ENCODE peak calls at places on chromosomes 2 and 18, in seven cellular contexts. X is GM23338, W is GM12878, C is endothelial cell of umbilical vein, H is H1, D is HepG2, O is HCT116. I is an unnamed sample.

GRCh38 chr2:85164145-85164559 is 31.0 kb downstream of the TCF7L1 start:
- DNase-seq in O (no peak), H (no peak), C (no peak), D (peak), X (no peak), W (no peak), I (no peak)

GRCh38 chr2:25401307-25402021 is 59.7 kb upstream of the DNMT3A start:
- DNase-seq in H (no peak), C (no peak), O (no peak), W (no peak), X (no peak), D (no peak), I (no peak)

GRCh38 chr18:32455346-32455745 is 15.3 kb downstream of the GAREM1 start:
- DNase-seq in C (no peak), W (no peak), H (no peak), X (no peak), O (no peak), D (no peak), I (no peak)

GRCh38 chr2:171487201-171487600 is 35.1 kb upstream of the CYBRD1 start:
- DNase-seq in D (no peak), H (no peak), C (no peak), W (no peak), X (no peak), O (no peak), I (no peak)

GRCh38 chr2:1659951-1660565 is 84.3 kb downstream of the PXDN start:
- DNase-seq in W (no peak), D (no peak), O (no peak), H (no peak), C (no peak), X (no peak), I (no peak)

GRCh38 chr2:83022631-83023210 is 1436.4 kb downstream of the SUCLG1 start:
- DNase-seq in W (no peak), X (no peak), O (no peak), D (no peak), H (no peak), C (no peak), I (no peak)

GRCh38 chr2:29459445-29460179 is 344.4 kb downstream of the CLIP4 start:
- DNase-seq in D (no peak), X (no peak), O (no peak), W (no peak), H (no peak), C (no peak), I (no peak)

GRCh38 chr2:33488178-33488690 is 11.8 kb downstream of the RASGRP3 start:
- DNase-seq in O (no peak), X (no peak), H (no peak), C (no peak), D (no peak), W (no peak), I (no peak)

GRCh38 chr18:76493213-76494107 is 1.6 kb downstream of the ZNF516 start:
- DNase-seq in H (no peak), D (peak), X (peak), W (no peak), O (no peak), C (peak), I (peak)

GRCh38 chr2:226211439-226211838 is 588.2 kb downstream of the IRS1 start:
- DNase-seq in C (peak), H (no peak), D (no peak), X (no peak), W (no peak), O (peak), I (no peak)

GRCh38 chr2:85755122-85756027 is 1.6 kb downstream of the ATOH8 start:
- DNase-seq in H (no peak), D (no peak), W (no peak), O (no peak), C (no peak), X (no peak), I (no peak)

GRCh38 chr2:24508878-24509277 is 17.8 kb downstream of the NCOA1 start:
- DNase-seq in W (no peak), D (no peak), H (no peak), O (no peak), C (no peak), X (no peak), I (no peak)

GRCh38 chr2:52387937-52388590 is 1356.1 kb upstream of the NRXN1 start:
- DNase-seq in W (no peak), H (no peak), O (no peak), C (no peak), X (no peak), D (no peak), I (no peak)

GRCh38 chr2:44759823-44760222 is 181.7 kb upstream of the SIX3 start:
- DNase-seq in X (no peak), W (no peak), D (peak), O (no peak), H (no peak), C (no peak), I (no peak)

GRCh38 chr18:79786781-79787526 is 10.8 kb upstream of the KCNG2 start:
- DNase-seq in D (no peak), H (no peak), C (no peak), X (no peak), O (no peak), W (no peak), I (no peak)

GRCh38 chr18:28147674-28148171 is 29.2 kb downstream of the CDH2 start:
- DNase-seq in C (peak), X (no peak), H (no peak), O (no peak), W (no peak), D (peak), I (no peak)

GRCh38 chr2:238289574-238289973 is 1.2 kb upstream of the PER2 start:
- DNase-seq in W (no peak), C (no peak), H (no peak), D (no peak), O (no peak), X (no peak), I (no peak)

GRCh38 chr2:240514631-240515030 is 43.2 kb downstream of the ANKMY1 start:
- DNase-seq in H (no peak), W (no peak), D (no peak), C (no peak), X (no peak), O (no peak), I (no peak)

GRCh38 chr2:158460632-158461297 is 4.0 kb downstream of the PKP4 start:
- DNase-seq in C (peak), W (no peak), D (peak), O (no peak), X (no peak), H (no peak), I (no peak)

GRCh38 chr2:13682878-13683277 is 949.6 kb upstream of the LRATD1 start:
- DNase-seq in W (no peak), C (no peak), X (peak), D (no peak), H (no peak), O (no peak), I (no peak)

GRCh38 chr2:9380702-9381628 is 42.4 kb downstream of the ITGB1BP1 start:
- DNase-seq in H (no peak), O (peak), D (peak), C (peak), W (no peak), X (no peak), I (no peak)

GRCh38 chr2:64769392-64770044 is 115.8 kb upstream of the SERTAD2 start:
- DNase-seq in O (no peak), D (no peak), C (no peak), H (no peak), W (no peak), X (no peak), I (no peak)

DNA sequence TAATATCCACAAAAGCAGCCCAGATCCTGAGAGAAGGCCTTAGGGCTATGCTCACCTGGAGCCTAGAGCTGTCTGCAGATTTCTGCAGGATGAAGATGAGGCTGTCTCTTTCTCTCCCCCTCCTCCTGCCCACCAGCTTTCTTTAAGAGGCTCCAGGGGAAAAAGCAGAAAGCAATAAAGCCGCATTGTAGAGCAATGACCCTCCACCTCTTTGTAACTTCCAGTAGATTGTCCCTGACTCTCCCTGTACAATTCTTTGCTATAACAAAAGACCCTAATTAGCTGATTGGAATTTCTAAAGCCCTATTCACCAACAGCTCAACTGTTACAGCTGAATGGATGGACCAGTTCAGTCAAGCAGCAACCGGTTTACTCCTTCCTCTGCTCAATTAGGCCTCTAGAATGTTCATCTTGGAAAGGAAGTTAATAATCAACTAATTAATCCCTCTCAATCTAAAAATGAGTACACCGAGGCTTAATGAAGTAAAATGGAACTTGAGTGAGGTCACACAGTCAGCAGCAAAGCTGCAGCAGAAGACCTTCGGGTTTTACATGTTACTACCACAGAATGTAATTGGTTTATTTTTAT is 300.9 kb downstream of the STK39 start:
- DNase-seq in D (no peak), H (no peak), O (no peak), X (peak), W (no peak), C (no peak), I (no peak)
- H3K4me3 ChIP-seq in D (no peak), H (no peak), O (no peak), X (no peak), W (no peak), C (no peak), I (no peak)

DNA sequence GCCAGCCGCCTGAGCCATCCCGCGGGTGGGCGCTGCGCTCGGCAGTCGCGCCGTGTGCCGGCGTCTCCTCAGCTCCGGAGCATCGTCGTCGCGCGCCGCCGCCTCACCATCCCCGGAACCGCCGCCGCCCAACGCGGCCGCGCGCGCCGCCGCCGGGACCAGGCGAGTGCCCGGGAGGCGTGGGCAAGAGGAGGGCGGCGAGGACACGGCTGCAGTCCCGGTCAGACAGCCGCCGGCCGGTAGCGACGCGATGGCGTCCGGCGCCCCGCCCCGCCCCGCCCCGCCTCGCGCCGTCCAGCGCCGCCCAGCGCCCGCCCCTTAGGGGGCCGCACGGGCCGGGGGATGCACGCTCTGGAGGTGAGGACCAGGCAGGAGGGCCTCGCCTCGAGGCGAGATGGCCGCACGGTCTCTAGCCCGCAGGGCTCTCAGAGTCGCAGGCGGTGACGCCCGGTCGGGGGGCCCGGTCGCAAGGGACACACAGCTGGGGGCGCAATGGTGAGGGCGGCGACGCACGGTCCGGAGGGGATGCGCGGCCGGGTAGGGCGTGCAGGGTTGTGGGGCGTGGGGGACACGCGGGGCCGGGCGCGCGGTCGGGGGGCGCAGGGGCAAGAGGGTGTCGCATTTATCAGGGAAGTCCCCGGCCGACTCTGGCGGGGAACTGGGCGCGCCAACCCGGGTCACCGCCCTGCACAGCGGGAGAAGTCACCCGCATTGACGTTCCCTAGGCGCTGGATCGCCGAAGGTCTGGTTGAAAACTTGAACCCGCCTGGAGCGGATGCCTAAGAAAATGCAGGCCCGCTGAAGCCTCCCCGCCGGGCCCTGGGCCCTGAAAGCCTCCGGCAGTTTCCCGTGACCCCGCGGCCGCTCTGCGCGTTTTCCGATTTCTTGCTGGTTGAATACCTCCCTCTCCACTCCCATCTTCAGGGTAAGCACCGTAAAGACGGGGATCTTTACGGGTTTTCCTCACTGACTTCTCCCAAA is at the start of gene SPIRE1:
- DNase-seq in X (peak), D (peak), C (peak), O (no peak), W (no peak), H (no peak), I (no peak)
- TF ChIP-seq EZH2 in X (no peak), D (no peak), C (no peak), O (no peak), W (no peak), H (no peak), I (no peak)

GRCh38 chr2:39504790-39505335 is 67.8 kb upstream of the MAP4K3 start:
- DNase-seq in W (no peak), X (no peak), O (no peak), D (peak), C (peak), H (no peak), I (no peak)
- TF ChIP-seq POLR2AphosphoS5 in W (no peak), X (no peak), O (no peak), D (no peak), C (no peak), H (no peak), I (no peak)

DNA sequence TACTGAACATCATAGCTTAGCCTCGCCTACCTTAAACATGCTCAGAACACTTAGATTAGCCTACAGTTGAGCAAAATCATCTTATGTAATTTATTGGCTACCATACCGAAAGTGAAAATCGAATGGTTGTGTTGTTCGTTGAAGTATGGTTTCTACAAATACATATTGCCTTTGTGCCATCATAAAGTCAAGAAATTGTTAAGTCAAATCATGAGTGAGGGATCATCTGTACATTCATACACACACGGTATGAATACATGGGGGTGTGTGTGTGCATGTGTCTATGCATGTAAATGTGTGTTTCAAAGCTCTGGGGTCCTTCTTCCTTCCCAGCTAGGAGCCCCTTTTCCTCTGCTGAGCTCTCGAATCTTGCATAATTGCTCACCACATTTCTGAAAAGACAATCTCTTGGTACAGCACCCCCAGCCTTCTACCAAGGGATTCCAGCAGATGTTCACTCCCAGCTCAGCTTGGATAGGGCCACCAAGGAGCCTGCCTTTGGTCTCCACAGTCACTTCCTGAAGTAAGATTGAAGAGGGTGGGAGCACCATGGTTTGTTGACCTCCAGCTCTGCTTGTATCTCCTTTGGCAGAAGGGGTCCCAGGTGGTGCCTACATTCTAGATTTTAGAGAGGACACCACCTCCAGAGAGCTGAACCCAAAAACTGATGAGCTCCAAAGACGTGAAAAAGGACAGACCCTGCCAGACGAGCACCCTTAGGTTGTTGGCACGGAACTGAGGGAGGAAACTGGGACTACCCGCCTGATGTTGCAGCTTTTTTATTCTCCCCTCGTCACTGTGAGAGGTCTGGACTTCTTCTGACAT is 33.2 kb upstream of the CYP1B1 start:
- DNase-seq in X (no peak), C (no peak), W (no peak), O (no peak), D (no peak), H (no peak), I (no peak)
- H3K4me3 ChIP-seq in X (no peak), C (no peak), W (no peak), O (no peak), D (no peak), H (no peak), I (no peak)

GRCh38 chr18:48951448-48952286 is 902 bp upstream of the SMAD7 start:
- DNase-seq in O (no peak), D (peak), W (no peak), H (no peak), C (peak), X (peak), I (no peak)
- TF ChIP-seq EZH2 in O (no peak), D (no peak), W (no peak), H (no peak), C (no peak), X (no peak), I (no peak)

GRCh38 chr2:120472891-120473309 is 127.0 kb downstream of the INHBB start:
- DNase-seq in W (no peak), X (no peak), D (no peak), O (no peak), C (no peak), H (no peak), I (no peak)
- TF ChIP-seq POLR2AphosphoS5 in W (no peak), X (no peak), D (no peak), O (no peak), C (no peak), H (no peak), I (no peak)

GRCh38 chr2:239441261-239441701 is 40.5 kb upstream of the HDAC4 start:
- DNase-seq in H (no peak), W (no peak), O (no peak), D (no peak), X (peak), C (no peak), I (no peak)
- H3K4me3 ChIP-seq in H (no peak), W (no peak), O (no peak), D (no peak), X (no peak), C (no peak), I (no peak)

DNA sequence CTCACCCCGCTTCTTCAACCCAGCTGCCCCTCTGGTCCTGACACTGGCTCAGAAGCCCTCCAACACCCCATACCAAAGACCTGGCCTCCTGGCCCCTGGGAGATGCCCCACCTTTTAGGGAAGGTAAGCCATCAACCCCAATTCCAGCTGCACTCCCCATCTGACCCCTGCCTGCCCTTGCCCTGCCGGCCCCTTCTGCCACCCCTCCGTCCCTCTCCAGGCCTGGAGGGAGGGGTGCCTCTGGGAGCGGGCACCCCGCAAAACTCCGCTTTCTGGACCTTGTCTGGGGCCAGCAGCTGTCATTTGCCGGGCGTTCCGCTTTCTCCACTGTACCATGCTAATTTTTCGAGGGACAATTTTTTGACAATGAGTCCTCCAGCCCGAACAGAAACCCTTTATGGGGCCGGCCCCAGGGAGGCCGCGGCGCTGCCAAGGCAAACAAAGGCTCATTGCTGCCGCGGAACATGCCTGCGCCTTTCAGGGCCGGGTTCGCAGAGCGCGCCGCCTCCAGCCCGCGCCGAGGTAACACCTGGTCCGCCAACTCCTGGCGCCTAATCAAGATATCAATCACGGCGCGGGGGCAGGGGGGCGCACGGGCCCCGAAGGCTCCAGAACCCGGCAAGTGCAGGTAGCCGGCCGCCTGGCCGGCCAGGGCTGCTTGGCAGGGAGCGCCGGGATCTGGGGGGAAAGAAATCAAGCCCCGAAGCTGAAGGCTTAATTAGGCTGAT is 96.0 kb downstream of the INHBB start:
- DNase-seq in C (no peak), O (no peak), W (no peak), H (no peak), X (peak), D (peak), I (no peak)
- TF ChIP-seq EZH2 in C (peak), O (no peak), W (no peak), H (peak), X (peak), D (no peak), I (peak)

GRCh38 chr2:46125798-46126197 is 171.4 kb upstream of the EPAS1 start:
- DNase-seq in O (no peak), W (no peak), C (no peak), D (no peak), X (no peak), H (no peak), I (no peak)
- TF ChIP-seq POLR2AphosphoS5 in O (no peak), W (no peak), C (no peak), D (no peak), X (no peak), H (no peak), I (no peak)

GRCh38 chr2:181125364-181125763 is 145.0 kb downstream of the UBE2E3 start:
- DNase-seq in X (no peak), O (no peak), C (no peak), D (no peak), H (no peak), W (no peak), I (no peak)

GRCh38 chr2:181126311-181126710 is 145.9 kb downstream of the UBE2E3 start:
- DNase-seq in X (no peak), D (no peak), H (no peak), O (no peak), C (no peak), W (no peak), I (no peak)

GRCh38 chr2:181129654-181130053 is 149.2 kb downstream of the UBE2E3 start:
- DNase-seq in D (no peak), O (no peak), H (no peak), W (no peak), X (peak), C (no peak), I (no peak)

GRCh38 chr2:181130686-181131085 is 150.3 kb downstream of the UBE2E3 start:
- DNase-seq in D (no peak), X (no peak), H (no peak), W (no peak), O (no peak), C (no peak), I (no peak)

GRCh38 chr2:181128199-181128598 is 147.8 kb downstream of the UBE2E3 start:
- DNase-seq in O (no peak), D (no peak), C (no peak), X (no peak), W (no peak), H (no peak), I (no peak)
- H3K4me3 ChIP-seq in O (no peak), D (no peak), C (no peak), X (no peak), W (no peak), H (no peak), I (no peak)